ENCODE peak calls at places on chromosomes 11 and 22, in four cellular contexts. N, Y, G and V are unnamed samples.

GRCh38 chr11:120133216-120134105 is 4.5 kb downstream of the TRIM29 start:
- DNase-seq in N (no peak), Y (peak; percentile 4), G (peak; percentile 16), V (no peak)

GRCh38 chr22:24006207-24006913 is 1.1 kb upstream of the GSTT4 start:
- DNase-seq in N (no peak), Y (no peak), G (no peak), V (no peak)

GRCh38 chr11:10922944-10923343 is 65.1 kb upstream of the ZBED5 start:
- DNase-seq in N (no peak), Y (no peak), G (no peak), V (no peak)

GRCh38 chr11:75342231-75342918 is 9.1 kb downstream of the ARRB1 start:
- DNase-seq in N (no peak), Y (no peak), G (no peak), V (no peak)

GRCh38 chr11:77468527-77468926 is 5.4 kb downstream of the PAK1 start:
- DNase-seq in N (no peak), Y (no peak), G (no peak), V (no peak)

GRCh38 chr11:61545341-61545740 is 35.5 kb downstream of the SYT7 start:
- DNase-seq in N (peak; percentile 33), Y (no peak), G (no peak), V (no peak)

GRCh38 chr11:128157423-128158298 is 429.7 kb downstream of the ETS1 start:
- DNase-seq in N (peak; percentile 93), Y (peak; percentile 33), G (peak; percentile 56), V (peak; percentile 55)

GRCh38 chr11:61477734-61478148 is 30.8 kb upstream of the LRRC10B start:
- DNase-seq in N (peak; percentile 64), Y (peak; percentile 52), G (peak; percentile 77), V (no peak)

GRCh38 chr22:47794851-47795250 is 1032.4 kb downstream of the TBC1D22A start:
- DNase-seq in N (no peak), Y (no peak), G (no peak), V (no peak)

GRCh38 chr11:40819230-40819629 is 640.2 kb downstream of the LRRC4C start:
- DNase-seq in N (no peak), Y (no peak), G (peak; percentile 30), V (no peak)

GRCh38 chr11:10908215-10908990 is 50.5 kb upstream of the ZBED5 start:
- DNase-seq in N (peak; percentile 83), Y (no peak), G (peak; percentile 59), V (no peak)

GRCh38 chr22:50601669-50602337 is 1.2 kb downstream of the MAPK8IP2 start:
- DNase-seq in N (no peak), Y (no peak), G (no peak), V (no peak)

GRCh38 chr11:108929241-108929640 is 264.4 kb downstream of the DDX10 start:
- DNase-seq in N (peak; percentile 97), Y (no peak), G (no peak), V (peak; percentile 94)

GRCh38 chr11:93783767-93784151 is 323 bp upstream of the MED17 start:
- DNase-seq in N (no peak), Y (no peak), G (no peak), V (no peak)

GRCh38 chr22:43090130-43090789 is 1.1 kb upstream of the TTLL1 start:
- DNase-seq in N (peak; percentile 84), Y (peak; percentile 47), G (no peak), V (peak; percentile 88)

GRCh38 chr22:46300491-46300890 is 3.8 kb downstream of the GTSE1 start:
- DNase-seq in N (no peak), Y (no peak), G (no peak), V (no peak)

GRCh38 chr11:102620179-102620578 is 5.0 kb downstream of the MMP20 start:
- DNase-seq in N (no peak), Y (no peak), G (no peak), V (no peak)

GRCh38 chr11:10503217-10503616 is 37.8 kb downstream of the RNF141 start:
- DNase-seq in N (no peak), Y (no peak), G (no peak), V (no peak)

GRCh38 chr11:133500936-133501335 is 31.4 kb downstream of the OPCML start:
- DNase-seq in N (no peak), Y (no peak), G (peak; percentile 11), V (no peak)

GRCh38 chr11:17745032-17745772 is 10.6 kb downstream of the KCNC1 start:
- DNase-seq in N (no peak), Y (no peak), G (no peak), V (no peak)

GRCh38 chr11:120500414-120500936 is 11.1 kb upstream of the GRIK4 start:
- DNase-seq in N (peak; percentile 32), Y (no peak), G (peak; percentile 43), V (no peak)

GRCh38 chr11:34239465-34240149 is 118.2 kb downstream of the ABTB2 start:
- DNase-seq in N (no peak), Y (no peak), G (no peak), V (no peak)

GRCh38 chr22:42294034-42294985 is 23.9 kb upstream of the TCF20 start:
- DNase-seq in N (peak; percentile 23), Y (peak; percentile 64), G (peak; percentile 91), V (no peak)

GRCh38 chr11:134659882-134660281 is 247.8 kb upstream of the B3GAT1 start:
- DNase-seq in N (no peak), Y (no peak), G (peak; percentile 12), V (no peak)

DNA sequence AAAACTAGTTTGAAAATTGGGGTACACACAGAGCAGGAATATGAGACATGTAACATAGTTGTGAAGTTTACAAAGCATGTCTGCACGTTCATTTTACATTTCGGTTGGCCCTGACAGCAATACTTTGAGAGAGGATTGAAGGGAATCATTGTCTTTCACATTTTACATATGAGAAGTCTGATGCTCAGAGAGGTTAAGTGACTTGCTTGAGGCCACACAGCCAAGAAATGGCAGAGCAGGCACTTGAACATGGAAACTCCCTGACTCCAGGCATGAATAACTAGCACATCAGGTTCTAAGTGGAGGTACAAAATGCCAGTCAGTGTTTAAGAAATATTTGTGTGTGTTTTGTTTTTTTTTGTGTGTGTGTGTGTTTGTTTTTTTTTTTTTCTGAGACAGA is 53.6 kb downstream of the APOL3 start:
- DNase-seq in N (no peak), Y (no peak), G (no peak), V (no peak)
- H3K4me1 ChIP-seq in N (no peaks in the 10 kb centered on the region), Y (no peaks in the 10 kb centered on the region), G (no peaks in the 10 kb centered on the region), V (no peaks in the 10 kb centered on the region)

GRCh38 chr11:65438257-65439151 is 15.9 kb downstream of the NEAT1 start:
- DNase-seq in N (no peak), Y (no peak), G (no peak), V (no peak)

GRCh38 chr11:65439331-65440181 is 17.0 kb downstream of the NEAT1 start:
- DNase-seq in N (peak; percentile 11), Y (no peak), G (no peak), V (peak; percentile 37)

GRCh38 chr11:65442952-65443351 is 20.4 kb downstream of the NEAT1 start:
- DNase-seq in N (peak; percentile 2), Y (no peak), G (no peak), V (no peak)

GRCh38 chr11:65437436-65438227 is 15.0 kb downstream of the NEAT1 start:
- DNase-seq in N (no peak), Y (peak; percentile 10), G (no peak), V (no peak)

GRCh38 chr11:65440831-65441499 is 18.4 kb downstream of the NEAT1 start:
- DNase-seq in N (peak; percentile 4), Y (no peak), G (no peak), V (no peak)
- H3K4me1 ChIP-seq in N (no peaks in the 10 kb centered on the region), Y (peaks cover 10% of the 10 kb centered on the region), G (no peaks in the 10 kb centered on the region), V (peaks cover 5% of the 10 kb centered on the region)

DNA sequence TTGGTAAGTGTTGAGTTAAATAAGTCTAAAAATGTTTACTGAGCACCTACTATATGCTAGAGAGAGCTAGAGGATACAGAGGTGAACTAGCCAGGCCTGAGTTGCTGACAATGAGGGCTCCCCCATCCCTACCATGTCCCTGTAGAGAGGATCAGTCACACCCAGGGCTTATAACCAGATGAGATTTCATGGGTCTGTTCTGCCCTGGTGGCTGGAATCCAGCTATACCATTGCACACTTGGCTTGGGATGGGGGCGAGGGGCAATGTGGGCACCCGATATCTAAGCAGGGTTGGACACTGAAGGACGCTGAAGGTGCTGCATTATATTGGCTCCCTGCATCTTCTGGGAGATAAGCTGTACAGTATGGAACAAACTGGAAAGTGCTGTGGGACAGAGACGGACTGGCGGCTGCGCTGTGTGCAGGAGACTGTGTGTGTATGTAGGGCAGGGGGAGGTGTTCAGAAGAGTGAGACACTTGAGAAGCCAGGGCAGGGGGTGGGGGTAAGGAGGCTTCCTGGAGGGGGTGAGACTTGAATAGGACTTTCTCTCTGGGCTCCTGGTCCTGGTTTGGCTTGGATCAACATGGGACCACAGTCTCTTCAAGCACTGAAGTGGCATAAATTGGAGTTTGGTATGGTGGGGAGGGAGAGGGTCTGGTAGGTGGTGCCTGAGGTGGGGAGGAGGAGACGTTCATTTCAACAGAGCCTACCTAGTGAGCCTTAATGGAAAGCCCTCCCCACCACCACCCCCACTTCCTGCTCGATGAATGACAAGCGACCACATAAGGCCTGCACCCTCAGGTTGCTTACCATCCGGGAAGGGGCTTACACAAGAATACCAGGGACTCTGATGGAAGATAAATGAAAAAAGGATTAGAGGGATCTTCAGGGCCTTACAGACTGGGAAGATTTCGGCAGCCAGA is 1.8 kb downstream of the CD82 start:
- DNase-seq in N (no peak), Y (no peak), G (no peak), V (no peak)
- H3K4me1 ChIP-seq in N (peaks cover 21% of the 10 kb centered on the region), Y (peaks cover 15% of the 10 kb centered on the region), G (no peaks in the 10 kb centered on the region), V (peaks cover 42% of the 10 kb centered on the region)

GRCh38 chr11:83816572-83817187 is 530.5 kb upstream of the CCDC90B start:
- DNase-seq in N (peak; percentile 56), Y (no peak), G (no peak), V (no peak)
- H3K4me1 ChIP-seq in N (peaks cover 5% of the 10 kb centered on the region), Y (no peaks in the 10 kb centered on the region), G (no peaks in the 10 kb centered on the region), V (peaks cover 8% of the 10 kb centered on the region)

DNA sequence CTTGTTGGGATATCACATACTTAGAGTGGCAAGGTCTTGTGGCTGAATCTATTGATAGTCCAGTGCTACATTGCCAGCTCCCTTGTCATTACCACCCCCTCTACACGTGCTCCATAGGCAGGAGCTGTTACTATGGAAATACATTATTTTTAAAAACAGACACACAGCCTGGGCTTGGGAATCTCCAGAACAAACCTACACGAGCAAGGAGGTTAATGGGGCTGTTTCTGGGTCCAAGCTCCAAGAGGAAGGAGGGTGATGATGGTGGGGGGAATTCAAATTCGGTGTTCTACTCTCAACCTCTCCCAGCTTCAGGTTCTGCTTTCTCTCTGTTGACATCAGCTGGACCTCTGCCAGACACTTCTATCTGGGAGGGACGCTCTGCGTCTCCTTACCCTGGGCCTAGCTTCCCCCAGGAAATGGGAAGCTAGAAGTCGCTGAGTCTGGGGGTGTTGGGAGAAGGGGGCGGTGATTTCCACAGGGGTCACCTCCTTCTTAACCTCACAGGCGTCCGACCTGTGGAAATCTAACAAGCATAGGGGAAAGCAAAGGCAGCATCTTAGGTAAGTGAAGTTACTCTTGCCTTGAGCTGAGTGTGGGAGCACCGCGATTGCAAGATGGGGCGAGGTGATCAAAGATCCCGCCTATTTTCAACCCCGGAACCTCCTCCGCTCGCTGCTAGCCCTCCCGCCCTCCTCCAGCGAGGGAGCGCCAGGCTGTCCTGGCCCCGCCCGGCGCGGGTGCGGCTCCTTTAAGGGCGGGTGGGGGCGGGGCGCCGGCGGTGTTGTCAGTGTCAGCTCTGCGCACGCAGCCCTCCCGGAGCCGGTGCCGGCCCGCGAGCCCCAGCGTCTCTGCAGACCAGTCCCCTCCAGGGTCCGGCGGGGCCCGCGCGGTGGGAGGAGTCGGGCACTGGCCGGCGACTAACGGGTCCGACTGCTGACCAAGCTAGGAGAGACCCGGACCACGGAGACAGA is at the start of gene C2CD2L:
- DNase-seq in N (peak; percentile 96), Y (peak; percentile 94), G (peak; percentile 90), V (peak; percentile 78)
- H3K4me1 ChIP-seq in N (peaks cover 29% of the 10 kb centered on the region), Y (peaks cover 17% of the 10 kb centered on the region), G (peaks cover 8% of the 10 kb centered on the region), V (no peaks in the 10 kb centered on the region)

GRCh38 chr11:114110948-114111347 is 51.4 kb downstream of the ZBTB16 start:
- DNase-seq in N (no peak), Y (no peak), G (no peak), V (no peak)
- H3K4me1 ChIP-seq in N (no peaks in the 10 kb centered on the region), Y (peaks cover 20% of the 10 kb centered on the region), G (no peaks in the 10 kb centered on the region), V (no peaks in the 10 kb centered on the region)